ENCODE peak calls at places on chromosomes 13 and 19, in seven cellular contexts. One of them, this sample, is unnamed.

GRCh38 chr19:50658438-50659317 is 9.4 kb downstream of the C19orf81 start:
- DNase-seq in tibial nerve: peak
- DNase-seq in A549: peak
- DNase-seq in transverse colon: peak
- DNase-seq in suprapubic skin: no peak
- DNase-seq in sigmoid colon: no peak
- DNase-seq in GM12878: no peak
- DNase-seq in this sample: peak

GRCh38 chr13:80010846-80011245 is 330.1 kb downstream of the SPRY2 start:
- DNase-seq in transverse colon: no peak
- DNase-seq in suprapubic skin: no peak
- DNase-seq in A549: no peak
- DNase-seq in GM12878: no peak
- DNase-seq in sigmoid colon: no peak
- DNase-seq in tibial nerve: no peak
- DNase-seq in this sample: no peak

GRCh38 chr13:27599845-27600553 is 20.3 kb downstream of the LNX2 start:
- DNase-seq in transverse colon: no peak
- DNase-seq in sigmoid colon: no peak
- DNase-seq in suprapubic skin: no peak
- DNase-seq in GM12878: no peak
- DNase-seq in tibial nerve: no peak
- DNase-seq in A549: no peak
- DNase-seq in this sample: no peak

GRCh38 chr19:18397242-18398202 is at the start of gene LRRC25:
- DNase-seq in sigmoid colon: peak
- DNase-seq in tibial nerve: peak
- DNase-seq in A549: no peak
- DNase-seq in GM12878: no peak
- DNase-seq in suprapubic skin: no peak
- DNase-seq in transverse colon: no peak
- DNase-seq in this sample: peak

GRCh38 chr19:19546751-19547162 is 8.7 kb downstream of the CILP2 start:
- DNase-seq in GM12878: no peak
- DNase-seq in A549: no peak
- DNase-seq in tibial nerve: no peak
- DNase-seq in sigmoid colon: no peak
- DNase-seq in suprapubic skin: no peak
- DNase-seq in transverse colon: no peak
- DNase-seq in this sample: no peak

GRCh38 chr19:3277649-3278048 is 53.2 kb downstream of the CELF5 start:
- DNase-seq in sigmoid colon: no peak
- DNase-seq in GM12878: no peak
- DNase-seq in suprapubic skin: no peak
- DNase-seq in A549: no peak
- DNase-seq in transverse colon: no peak
- DNase-seq in tibial nerve: no peak
- DNase-seq in this sample: no peak

GRCh38 chr13:73803997-73804396 is 330.2 kb downstream of the KLF12 start:
- DNase-seq in GM12878: no peak
- DNase-seq in transverse colon: no peak
- DNase-seq in suprapubic skin: no peak
- DNase-seq in A549: no peak
- DNase-seq in sigmoid colon: no peak
- DNase-seq in tibial nerve: no peak
- DNase-seq in this sample: no peak

GRCh38 chr19:383922-384800 is 24.8 kb downstream of the C2CD4C start:
- DNase-seq in A549: no peak
- DNase-seq in suprapubic skin: no peak
- DNase-seq in transverse colon: no peak
- DNase-seq in sigmoid colon: peak
- DNase-seq in GM12878: peak
- DNase-seq in tibial nerve: no peak
- DNase-seq in this sample: no peak

GRCh38 chr13:38334845-38335244 is 14.8 kb upstream of the UFM1 start:
- DNase-seq in GM12878: no peak
- DNase-seq in tibial nerve: no peak
- DNase-seq in sigmoid colon: no peak
- DNase-seq in A549: no peak
- DNase-seq in suprapubic skin: no peak
- DNase-seq in transverse colon: no peak
- DNase-seq in this sample: no peak

GRCh38 chr13:40376296-40376849 is 290.1 kb downstream of the FOXO1 start:
- DNase-seq in A549: no peak
- DNase-seq in tibial nerve: no peak
- DNase-seq in suprapubic skin: no peak
- DNase-seq in sigmoid colon: no peak
- DNase-seq in GM12878: no peak
- DNase-seq in transverse colon: no peak
- DNase-seq in this sample: no peak

GRCh38 chr13:40231311-40231710 is 435.1 kb downstream of the FOXO1 start:
- DNase-seq in sigmoid colon: no peak
- DNase-seq in suprapubic skin: no peak
- DNase-seq in A549: no peak
- DNase-seq in transverse colon: no peak
- DNase-seq in tibial nerve: peak
- DNase-seq in GM12878: no peak
- DNase-seq in this sample: no peak

GRCh38 chr13:31476753-31477152 is 262.6 kb upstream of the RXFP2 start:
- DNase-seq in sigmoid colon: no peak
- DNase-seq in GM12878: no peak
- DNase-seq in suprapubic skin: no peak
- DNase-seq in tibial nerve: no peak
- DNase-seq in transverse colon: no peak
- DNase-seq in A549: peak
- DNase-seq in this sample: no peak

GRCh38 chr13:109646423-109646822 is 140.0 kb downstream of the IRS2 start:
- DNase-seq in sigmoid colon: no peak
- DNase-seq in A549: no peak
- DNase-seq in GM12878: peak
- DNase-seq in tibial nerve: no peak
- DNase-seq in suprapubic skin: no peak
- DNase-seq in transverse colon: no peak
- DNase-seq in this sample: no peak

GRCh38 chr19:3678188-3678587 is 22.1 kb downstream of the PIP5K1C start:
- DNase-seq in A549: no peak
- DNase-seq in tibial nerve: no peak
- DNase-seq in transverse colon: no peak
- DNase-seq in sigmoid colon: no peak
- DNase-seq in GM12878: no peak
- DNase-seq in suprapubic skin: no peak
- DNase-seq in this sample: no peak

GRCh38 chr13:66673401-66673800 is 556.7 kb downstream of the PCDH9 start:
- DNase-seq in tibial nerve: no peak
- DNase-seq in transverse colon: no peak
- DNase-seq in A549: no peak
- DNase-seq in GM12878: no peak
- DNase-seq in sigmoid colon: no peak
- DNase-seq in suprapubic skin: no peak
- DNase-seq in this sample: no peak

GRCh38 chr13:45441633-45442032 is 23.1 kb upstream of the COG3 start:
- DNase-seq in suprapubic skin: no peak
- DNase-seq in sigmoid colon: no peak
- DNase-seq in tibial nerve: no peak
- DNase-seq in transverse colon: no peak
- DNase-seq in GM12878: peak
- DNase-seq in A549: no peak
- DNase-seq in this sample: no peak

GRCh38 chr19:11264452-11265176 is 2.3 kb upstream of the DOCK6 start:
- DNase-seq in suprapubic skin: peak
- DNase-seq in A549: no peak
- DNase-seq in tibial nerve: no peak
- DNase-seq in transverse colon: peak
- DNase-seq in sigmoid colon: peak
- DNase-seq in GM12878: peak
- DNase-seq in this sample: no peak

GRCh38 chr19:38388310-38389100 is at the start of gene SPRED3:
- DNase-seq in transverse colon: no peak
- DNase-seq in A549: peak
- DNase-seq in GM12878: no peak
- DNase-seq in tibial nerve: no peak
- DNase-seq in suprapubic skin: peak
- DNase-seq in sigmoid colon: no peak
- DNase-seq in this sample: peak

GRCh38 chr13:44230071-44230470 is 143.6 kb upstream of the SERP2 start:
- DNase-seq in sigmoid colon: no peak
- DNase-seq in A549: no peak
- DNase-seq in GM12878: no peak
- DNase-seq in suprapubic skin: no peak
- DNase-seq in transverse colon: no peak
- DNase-seq in tibial nerve: no peak
- DNase-seq in this sample: no peak

GRCh38 chr19:45528149-45528743 is 21.0 kb downstream of the VASP start:
- DNase-seq in tibial nerve: no peak
- DNase-seq in transverse colon: no peak
- DNase-seq in GM12878: no peak
- DNase-seq in sigmoid colon: no peak
- DNase-seq in A549: no peak
- DNase-seq in suprapubic skin: no peak
- DNase-seq in this sample: peak

GRCh38 chr19:15962319-15962718 is 13.5 kb downstream of the OR10H4 start:
- DNase-seq in sigmoid colon: no peak
- DNase-seq in A549: no peak
- DNase-seq in GM12878: no peak
- DNase-seq in tibial nerve: no peak
- DNase-seq in transverse colon: no peak
- DNase-seq in suprapubic skin: no peak
- DNase-seq in this sample: no peak

GRCh38 chr19:17420267-17420924 is 549 bp downstream of the MVB12A start:
- DNase-seq in suprapubic skin: peak
- DNase-seq in A549: no peak
- DNase-seq in tibial nerve: peak
- DNase-seq in sigmoid colon: peak
- DNase-seq in GM12878: no peak
- DNase-seq in transverse colon: peak
- DNase-seq in this sample: peak

GRCh38 chr19:17963936-17964691 is 2.8 kb upstream of the KCNN1 start:
- DNase-seq in A549: no peak
- DNase-seq in suprapubic skin: no peak
- DNase-seq in GM12878: no peak
- DNase-seq in tibial nerve: no peak
- DNase-seq in transverse colon: no peak
- DNase-seq in sigmoid colon: no peak
- DNase-seq in this sample: no peak

GRCh38 chr13:96082640-96083039 is 7.3 kb upstream of the HS6ST3 start:
- DNase-seq in suprapubic skin: no peak
- DNase-seq in tibial nerve: no peak
- DNase-seq in transverse colon: no peak
- DNase-seq in GM12878: no peak
- DNase-seq in A549: no peak
- DNase-seq in sigmoid colon: no peak
- DNase-seq in this sample: no peak

GRCh38 chr13:29175245-29175873 is 355.2 kb downstream of the MTUS2 start:
- DNase-seq in transverse colon: no peak
- DNase-seq in A549: no peak
- DNase-seq in suprapubic skin: no peak
- DNase-seq in tibial nerve: no peak
- DNase-seq in sigmoid colon: no peak
- DNase-seq in GM12878: no peak
- DNase-seq in this sample: no peak

GRCh38 chr19:21593008-21593427 is 87.6 kb downstream of the ZNF429 start:
- DNase-seq in suprapubic skin: no peak
- DNase-seq in A549: no peak
- DNase-seq in tibial nerve: no peak
- DNase-seq in sigmoid colon: no peak
- DNase-seq in GM12878: no peak
- DNase-seq in transverse colon: no peak
- DNase-seq in this sample: no peak
- TF ChIP-seq POLR2A in suprapubic skin: no peak
- TF ChIP-seq POLR2A in A549: no peak
- TF ChIP-seq POLR2A in tibial nerve: no peak
- TF ChIP-seq POLR2A in sigmoid colon: no peak
- TF ChIP-seq POLR2A in GM12878: no peak
- TF ChIP-seq POLR2A in transverse colon: no peak
- TF ChIP-seq POLR2A in this sample: no peak

GRCh38 chr19:33291623-33292534 is 10.5 kb downstream of the CEBPA start:
- DNase-seq in sigmoid colon: no peak
- DNase-seq in A549: no peak
- DNase-seq in tibial nerve: no peak
- DNase-seq in transverse colon: peak
- DNase-seq in GM12878: no peak
- DNase-seq in suprapubic skin: no peak
- DNase-seq in this sample: no peak
- H3K4me3 ChIP-seq in sigmoid colon: no peak
- H3K4me3 ChIP-seq in A549: no peak
- H3K4me3 ChIP-seq in tibial nerve: no peak
- H3K4me3 ChIP-seq in transverse colon: no peak
- H3K4me3 ChIP-seq in GM12878: no peak
- H3K4me3 ChIP-seq in suprapubic skin: no peak
- H3K4me3 ChIP-seq in this sample: no peak

GRCh38 chr19:29372461-29372860 is 153.3 kb upstream of the VSTM2B start:
- DNase-seq in suprapubic skin: peak
- DNase-seq in A549: no peak
- DNase-seq in tibial nerve: no peak
- DNase-seq in sigmoid colon: no peak
- DNase-seq in GM12878: no peak
- DNase-seq in transverse colon: no peak
- DNase-seq in this sample: no peak
- TF ChIP-seq EP300 in suprapubic skin: no peak
- TF ChIP-seq EP300 in A549: no peak
- TF ChIP-seq EP300 in tibial nerve: no peak
- TF ChIP-seq EP300 in sigmoid colon: no peak
- TF ChIP-seq EP300 in GM12878: no peak
- TF ChIP-seq EP300 in transverse colon: no peak
- TF ChIP-seq EP300 in this sample: no peak

GRCh38 chr19:14482112-14482941 is 7.2 kb upstream of the PTGER1 start:
- DNase-seq in sigmoid colon: no peak
- DNase-seq in suprapubic skin: peak
- DNase-seq in GM12878: no peak
- DNase-seq in A549: no peak
- DNase-seq in transverse colon: no peak
- DNase-seq in tibial nerve: no peak
- DNase-seq in this sample: no peak
- TF ChIP-seq POLR2A in sigmoid colon: no peak
- TF ChIP-seq POLR2A in suprapubic skin: no peak
- TF ChIP-seq POLR2A in GM12878: no peak
- TF ChIP-seq POLR2A in A549: no peak
- TF ChIP-seq POLR2A in transverse colon: no peak
- TF ChIP-seq POLR2A in tibial nerve: no peak
- TF ChIP-seq POLR2A in this sample: no peak

DNA sequence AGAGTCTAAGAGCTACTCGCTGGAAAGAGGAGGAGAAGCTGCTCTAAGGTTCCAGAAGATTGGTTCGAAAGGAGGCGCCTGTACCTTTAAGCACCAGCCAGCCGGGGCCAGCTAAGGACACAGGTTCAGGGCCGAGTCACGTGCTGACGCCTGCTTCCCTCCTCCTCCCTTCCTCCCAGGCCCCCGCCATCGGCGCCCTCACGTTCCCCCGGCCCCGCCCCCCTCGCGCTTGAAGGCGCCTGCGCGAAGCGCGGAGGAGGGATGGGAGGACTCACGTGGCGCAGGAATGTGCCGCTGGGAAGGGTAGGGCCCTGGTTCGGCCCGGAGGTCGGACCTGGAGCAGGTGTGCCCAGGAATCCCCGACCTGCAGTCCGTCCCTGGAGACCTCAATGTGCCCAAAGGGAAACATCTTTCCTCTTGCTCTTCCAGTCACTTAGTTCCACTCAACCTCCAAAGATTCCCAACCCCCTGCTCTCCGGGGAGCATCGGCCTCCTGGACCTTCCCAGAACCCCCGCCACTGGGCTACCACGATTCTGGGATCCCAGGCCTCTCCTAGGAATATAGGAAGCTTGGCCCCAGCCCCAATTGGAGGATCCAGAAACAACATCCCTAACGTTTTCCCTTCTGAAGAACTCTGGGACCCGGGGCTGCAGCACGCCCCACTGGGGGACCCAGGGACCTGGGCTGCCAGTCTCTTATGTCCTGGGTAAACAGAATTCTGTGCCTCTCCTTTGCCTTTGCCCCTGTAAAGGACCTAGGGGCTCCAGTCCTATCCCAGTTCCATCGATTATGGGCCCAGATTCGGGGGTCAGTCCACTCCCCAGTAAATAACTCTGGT is 2.5 kb downstream of the DBP start:
- DNase-seq in GM12878: peak
- DNase-seq in suprapubic skin: peak
- DNase-seq in sigmoid colon: peak
- DNase-seq in A549: peak
- DNase-seq in tibial nerve: peak
- DNase-seq in transverse colon: peak
- DNase-seq in this sample: peak
- H3K4me3 ChIP-seq in GM12878: peak
- H3K4me3 ChIP-seq in suprapubic skin: peak
- H3K4me3 ChIP-seq in sigmoid colon: peak
- H3K4me3 ChIP-seq in A549: peak
- H3K4me3 ChIP-seq in tibial nerve: peak
- H3K4me3 ChIP-seq in transverse colon: peak
- H3K4me3 ChIP-seq in this sample: peak